ENCODE peak calls at places on chromosome 3, in ten cellular contexts. C is endothelial cell of umbilical vein, Z is MM.1S, T is H9, A is HepG2, E is mesendoderm, U is SK-N-SH, G is IMR-90, L is SK-N-MC, S is NT2/D1. M is an unnamed sample.

GRCh38 chr3:71168961-71169411 is 414.5 kb downstream of the FOXP1 start:
- DNase-seq in C (no peak), Z (no peak), T (no peak), A (no peak), E (no peak), U (peak; percentile 54), G (peak; percentile 44), L (no peak), S (no peak), M (no peak)

GRCh38 chr3:46736006-46736872 is 18.6 kb upstream of the PRSS50 start:
- DNase-seq in C (no peak), Z (no peak), T (peak; percentile 31), A (no peak), E (no peak), U (no peak), G (no peak), L (no peak), S (no peak), M (no peak)

GRCh38 chr3:42823351-42823750 is 14.1 kb downstream of the ACKR2 start:
- DNase-seq in C (no peak), Z (no peak), T (no peak), A (no peak), E (no peak), U (no peak), G (peak; percentile 11), L (no peak), S (no peak), M (no peak)

GRCh38 chr3:64056616-64057165 is 33.4 kb upstream of the PSMD6 start:
- DNase-seq in C (no peak), Z (no peak), T (no peak), A (no peak), E (peak; percentile 36), U (no peak), G (peak; percentile 79), L (no peak), S (no peak), M (no peak)

GRCh38 chr3:29514170-29514569 is 233.3 kb downstream of the RBMS3 start:
- DNase-seq in C (no peak), Z (no peak), T (no peak), A (no peak), E (no peak), U (no peak), G (no peak), L (no peak), S (no peak), M (peak; percentile 30)

GRCh38 chr3:38150780-38151528 is 12.5 kb downstream of the MYD88 start:
- DNase-seq in C (no peak), Z (no peak), T (no peak), A (no peak), E (no peak), U (no peak), G (no peak), L (no peak), S (no peak), M (no peak)

GRCh38 chr3:73508330-73508954 is 116.3 kb downstream of the PDZRN3 start:
- DNase-seq in C (peak; percentile 43), Z (peak; percentile 71), T (peak; percentile 64), A (peak; percentile 44), E (peak; percentile 85), U (peak; percentile 51), G (peak; percentile 81), L (no peak), S (peak; percentile 66), M (peak; percentile 90)

GRCh38 chr3:65596511-65597224 is 442.1 kb downstream of the MAGI1 start:
- DNase-seq in C (no peak), Z (no peak), T (no peak), A (no peak), E (peak; percentile 45), U (peak; percentile 16), G (no peak), L (no peak), S (no peak), M (no peak)

GRCh38 chr3:114011059-114011797 is 45.1 kb downstream of the CCDC191 start:
- DNase-seq in C (no peak), Z (no peak), T (no peak), A (no peak), E (no peak), U (no peak), G (no peak), L (no peak), S (no peak), M (no peak)

GRCh38 chr3:14144423-14145075 is 19.7 kb downstream of the TMEM43 start:
- DNase-seq in C (peak; percentile 97), Z (peak; percentile 63), T (peak; percentile 66), A (peak; percentile 96), E (peak; percentile 99), U (peak; percentile 78), G (peak; percentile 99), L (peak; percentile 51), S (peak; percentile 89), M (peak; percentile 99)

GRCh38 chr3:142215111-142215510 is 10.3 kb downstream of the GK5 start:
- DNase-seq in C (peak; percentile 35), Z (no peak), T (no peak), A (no peak), E (no peak), U (no peak), G (peak; percentile 23), L (no peak), S (no peak), M (peak; percentile 70)

GRCh38 chr3:143443851-143444331 is 324.3 kb downstream of the CHST2 start:
- DNase-seq in C (peak; percentile 98), Z (no peak), T (no peak), A (no peak), E (peak; percentile 83), U (no peak), G (peak; percentile 98), L (peak; percentile 45), S (no peak), M (peak; percentile 75)

GRCh38 chr3:130849111-130849552 is 44.8 kb upstream of the ATP2C1 start:
- DNase-seq in C (no peak), Z (peak; percentile 68), T (no peak), A (no peak), E (no peak), U (no peak), G (no peak), L (no peak), S (no peak), M (no peak)

GRCh38 chr3:5607581-5607980 is 420.1 kb downstream of the EDEM1 start:
- DNase-seq in C (no peak), Z (no peak), T (no peak), A (no peak), E (no peak), U (no peak), G (no peak), L (no peak), S (no peak), M (no peak)

GRCh38 chr3:5606884-5607472 is 419.5 kb downstream of the EDEM1 start:
- DNase-seq in C (no peak), Z (no peak), T (no peak), A (no peak), E (no peak), U (no peak), G (no peak), L (no peak), S (no peak), M (no peak)
- H3K9ac ChIP-seq in C (no peak overlapping the region), Z (no peak overlapping the region), T (no peak overlapping the region), A (no peak overlapping the region), E (no peak overlapping the region), U (no peak overlapping the region), G (no peak overlapping the region), L (no peak overlapping the region), S (no peak overlapping the region), M (no peak overlapping the region)

GRCh38 chr3:15290731-15291130 is 41.7 kb downstream of the SH3BP5 start:
- DNase-seq in C (no peak), Z (no peak), T (no peak), A (no peak), E (no peak), U (no peak), G (no peak), L (no peak), S (no peak), M (no peak)
- H3K9ac ChIP-seq in C (no peak overlapping the region), Z (no peak overlapping the region), T (no peak overlapping the region), A (no peak overlapping the region), E (no peak overlapping the region), U (no peak overlapping the region), G (no peak overlapping the region), L (no peak overlapping the region), S (no peak overlapping the region), M (no peak overlapping the region)

GRCh38 chr3:32990116-32990515 is 38.7 kb downstream of the CCR4 start:
- DNase-seq in C (no peak), Z (no peak), T (no peak), A (no peak), E (no peak), U (no peak), G (no peak), L (no peak), S (no peak), M (no peak)

GRCh38 chr3:32991781-32992180 is 40.3 kb downstream of the CCR4 start:
- DNase-seq in C (no peak), Z (no peak), T (no peak), A (no peak), E (no peak), U (no peak), G (no peak), L (no peak), S (no peak), M (no peak)

GRCh38 chr3:32996046-32996754 is 44.8 kb downstream of the CCR4 start:
- DNase-seq in C (no peak), Z (no peak), T (no peak), A (no peak), E (no peak), U (no peak), G (no peak), L (no peak), S (no peak), M (no peak)

GRCh38 chr3:32994045-32994444 is 42.6 kb downstream of the CCR4 start:
- DNase-seq in C (no peak), Z (no peak), T (no peak), A (no peak), E (no peak), U (no peak), G (no peak), L (no peak), S (no peak), M (no peak)

DNA sequence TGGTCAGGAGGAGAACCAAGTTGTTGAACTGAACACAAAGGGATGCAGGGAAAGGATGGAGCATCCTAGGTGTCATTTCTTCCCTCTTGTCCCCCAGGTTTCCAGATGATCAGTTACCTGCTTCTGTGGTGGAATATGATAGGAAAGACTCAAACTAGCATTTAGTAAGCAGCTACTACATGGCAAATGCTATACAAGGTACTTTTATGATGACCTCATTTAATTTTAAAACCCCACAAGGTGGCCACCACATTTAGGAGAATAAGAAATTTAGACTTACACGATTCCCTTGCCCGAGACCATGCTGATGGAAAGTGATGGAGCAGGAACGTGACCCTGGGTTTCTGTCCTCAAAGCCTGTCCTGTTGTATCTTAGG is 40.9 kb downstream of the CCR4 start:
- DNase-seq in C (no peak), Z (no peak), T (no peak), A (no peak), E (no peak), U (no peak), G (no peak), L (no peak), S (no peak), M (no peak)
- H3K9ac ChIP-seq in C (no peak overlapping the region), Z (no peak overlapping the region), T (no peak overlapping the region), A (no peak overlapping the region), E (no peak overlapping the region), U (no peak overlapping the region), G (no peak overlapping the region), L (no peak overlapping the region), S (no peak overlapping the region), M (no peak overlapping the region)

DNA sequence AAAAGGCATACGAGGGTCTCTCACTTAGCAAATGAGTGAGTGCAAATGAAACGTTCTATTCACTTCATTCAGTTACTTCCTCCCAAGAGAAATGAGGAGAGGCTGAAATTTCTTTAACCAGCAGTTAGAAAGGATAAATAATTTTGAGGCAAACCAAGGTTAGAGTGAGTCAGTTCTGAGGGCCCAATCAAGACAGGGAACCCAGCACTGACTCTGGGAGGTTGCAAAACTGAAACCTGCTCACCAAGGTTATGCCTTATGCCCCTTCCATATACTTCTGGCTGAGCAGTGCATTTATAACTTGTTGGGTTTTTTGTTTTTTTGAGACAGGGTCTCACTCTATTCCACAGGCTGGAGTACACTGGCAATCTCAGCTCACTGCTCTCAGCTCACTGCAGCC is 4.5 kb upstream of the RPSA start:
- DNase-seq in C (no peak), Z (peak; percentile 23), T (no peak), A (no peak), E (no peak), U (no peak), G (peak; percentile 22), L (no peak), S (no peak), M (no peak)
- H3K9ac ChIP-seq in C (no peak overlapping the region), Z (no peak overlapping the region), T (no peak overlapping the region), A (no peak overlapping the region), E (no peak overlapping the region), U (no peak overlapping the region), G (no peak overlapping the region), L (no peak overlapping the region), S (no peak overlapping the region), M (no peak overlapping the region)

M was measured in adipocyte.